ENCODE peak calls at places on chromosomes 16 and 17, in eight cellular contexts. B is mesendoderm; Z is Right ventricle myocardium superior; P is pancreas; V is neural progenitor cell; N is NCI-H1092 treated with DMSO at 0.1 percent for 48 hours; M is activated naive CD4-positive, alpha-beta T cell treated with Interleukin-2 at 50 U/mL for 16 hours; G is T-helper 1 cell. C is an unnamed sample.

GRCh38 chr17:54013117-54013516 is 190.4 kb downstream of the KIF2B start:
- DNase-seq in B (peak), Z (no peak), P (no peak), V (no peak), N (no peak), M (no peak), G (no peak), C (no peak)

GRCh38 chr16:27920391-27920891 is 143.1 kb downstream of the GSG1L start:
- DNase-seq in B (peak), Z (no peak), P (no peak), V (peak), N (peak), M (no peak), G (no peak), C (no peak)

GRCh38 chr17:12665263-12666210 is at the start of gene MYOCD:
- DNase-seq in B (peak), Z (peak), P (peak), V (peak), N (no peak), M (no peak), G (no peak), C (peak)

GRCh38 chr17:7263801-7264078 is 1.5 kb upstream of the CLDN7 start:
- DNase-seq in B (peak), Z (no peak), P (no peak), V (no peak), N (no peak), M (no peak), G (no peak), C (no peak)

GRCh38 chr16:26396511-26397235 is 670.1 kb upstream of the C16orf82 start:
- DNase-seq in B (peak), Z (no peak), P (no peak), V (peak), N (no peak), M (no peak), G (no peak), C (no peak)

GRCh38 chr17:31392002-31392855 is 754 bp downstream of the RAB11FIP4 start:
- DNase-seq in B (no peak), Z (no peak), P (no peak), V (peak), N (peak), M (no peak), G (no peak), C (no peak)

GRCh38 chr16:54648575-54648974 is 282.1 kb upstream of the IRX5 start:
- DNase-seq in B (no peak), Z (no peak), P (no peak), V (no peak), N (no peak), M (no peak), G (no peak), C (no peak)

GRCh38 chr16:53781023-53781605 is 77.2 kb downstream of the FTO start:
- DNase-seq in B (no peak), Z (no peak), P (no peak), V (no peak), N (no peak), M (no peak), G (no peak), C (no peak)

GRCh38 chr17:66777689-66778225 is 57.2 kb upstream of the CACNG5 start:
- DNase-seq in B (peak), Z (no peak), P (no peak), V (peak), N (no peak), M (no peak), G (no peak), C (no peak)

GRCh38 chr16:55421225-55421624 is 57.8 kb upstream of the MMP2 start:
- DNase-seq in B (no peak), Z (no peak), P (no peak), V (no peak), N (no peak), M (no peak), G (no peak), C (no peak)

GRCh38 chr16:64153718-64154117 is 968.1 kb downstream of the CDH11 start:
- DNase-seq in B (peak), Z (no peak), P (no peak), V (no peak), N (no peak), M (no peak), G (no peak), C (no peak)

GRCh38 chr17:40726919-40727318 is 23.4 kb upstream of the KRT24 start:
- DNase-seq in B (peak), Z (no peak), P (no peak), V (peak), N (no peak), M (no peak), G (no peak), C (no peak)

GRCh38 chr17:56297142-56297541 is 143.9 kb downstream of the ANKFN1 start:
- DNase-seq in B (no peak), Z (no peak), P (no peak), V (no peak), N (no peak), M (no peak), G (peak), C (no peak)

GRCh38 chr16:54466233-54466632 is 179.6 kb upstream of the IRX3 start:
- DNase-seq in B (no peak), Z (no peak), P (no peak), V (no peak), N (peak), M (no peak), G (no peak), C (no peak)

GRCh38 chr17:82789806-82790205 is 37.9 kb downstream of the TBCD start:
- DNase-seq in B (no peak), Z (no peak), P (no peak), V (no peak), N (no peak), M (no peak), G (no peak), C (no peak)

GRCh38 chr17:79907855-79908254 is 68.6 kb upstream of the CBX4 start:
- DNase-seq in B (no peak), Z (no peak), P (no peak), V (peak), N (no peak), M (no peak), G (no peak), C (no peak)

GRCh38 chr16:68382296-68382718 is 66.0 kb downstream of the SMPD3 start:
- DNase-seq in B (no peak), Z (no peak), P (peak), V (no peak), N (no peak), M (no peak), G (no peak), C (peak)

GRCh38 chr16:3509470-3509928 is 8.7 kb downstream of the CLUAP1 start:
- DNase-seq in B (no peak), Z (no peak), P (no peak), V (no peak), N (no peak), M (peak), G (peak), C (peak)

GRCh38 chr16:19179890-19180490 is 11.9 kb downstream of the SYT17 start:
- DNase-seq in B (peak), Z (peak), P (peak), V (peak), N (peak), M (peak), G (peak), C (no peak)

GRCh38 chr16:31138621-31139578 is 3.4 kb upstream of the PRSS8 start:
- DNase-seq in B (peak), Z (peak), P (peak), V (peak), N (no peak), M (no peak), G (no peak), C (peak)

GRCh38 chr17:45846223-45846622 is 1.5 kb downstream of the SPPL2C start:
- DNase-seq in B (no peak), Z (no peak), P (no peak), V (no peak), N (no peak), M (no peak), G (no peak), C (peak)

GRCh38 chr17:14318906-14319205 is 18.0 kb downstream of the HS3ST3B1 start:
- DNase-seq in B (no peak), Z (no peak), P (no peak), V (no peak), N (no peak), M (no peak), G (no peak), C (no peak)

GRCh38 chr16:58236231-58236690 is 38.4 kb upstream of the CSNK2A2 start:
- DNase-seq in B (peak), Z (peak), P (peak), V (peak), N (peak), M (peak), G (peak), C (peak)

GRCh38 chr17:60277258-60277657 is 114.7 kb downstream of the USP32 start:
- DNase-seq in B (no peak), Z (no peak), P (no peak), V (no peak), N (no peak), M (no peak), G (no peak), C (no peak)

C was measured in kidney.